ENCODE peak calls at places on chromosomes 2 and 18, in four cellular contexts. H is endodermal cell, Q is colonic mucosa, S is lower lobe of right lung. J is an unnamed sample.
A peak's percentile ranks its signal among the peaks of the same experiment; 100 is the strongest.

GRCh38 chr2:225025917-225026571 is 16.2 kb downstream of the DOCK10 start:
- DNase-seq in H (no peak), Q (no peak), S (peak; percentile 61), J (peak; percentile 91)

GRCh38 chr2:187689372-187689771 is 135.1 kb upstream of the TFPI start:
- DNase-seq in H (no peak), Q (no peak), S (no peak), J (peak; percentile 52)

GRCh38 chr2:8086796-8087479 is 594.9 kb upstream of the ID2 start:
- DNase-seq in H (no peak), Q (no peak), S (no peak), J (peak; percentile 99)

GRCh38 chr2:47271054-47272000 is 116.2 kb upstream of the STPG4 start:
- DNase-seq in H (no peak), Q (peak; percentile 61), S (no peak), J (no peak)

GRCh38 chr2:108938069-108938710 is 50.8 kb downstream of the EDAR start:
- DNase-seq in H (no peak), Q (no peak), S (no peak), J (peak; percentile 49)

GRCh38 chr2:237482485-237482884 is 4.6 kb upstream of the MLPH start:
- DNase-seq in H (no peak), Q (peak; percentile 90), S (peak; percentile 94), J (peak; percentile 88)

GRCh38 chr2:147094077-147094476 is 750.8 kb upstream of the ACVR2A start:
- DNase-seq in H (no peak), Q (no peak), S (no peak), J (no peak)

GRCh38 chr2:155043097-155043496 is 344.6 kb downstream of the KCNJ3 start:
- DNase-seq in H (no peak), Q (no peak), S (no peak), J (no peak)

GRCh38 chr2:150916997-150917396 is 344.7 kb downstream of the RBM43 start:
- DNase-seq in H (no peak), Q (no peak), S (no peak), J (peak; percentile 52)

GRCh38 chr2:122955761-122956160 is 1069.3 kb upstream of the CNTNAP5 start:
- DNase-seq in H (no peak), Q (no peak), S (no peak), J (no peak)

GRCh38 chr2:118832791-118833715 is 14.4 kb downstream of the EN1 start:
- DNase-seq in H (peak; percentile 52), Q (no peak), S (no peak), J (no peak)

DNA sequence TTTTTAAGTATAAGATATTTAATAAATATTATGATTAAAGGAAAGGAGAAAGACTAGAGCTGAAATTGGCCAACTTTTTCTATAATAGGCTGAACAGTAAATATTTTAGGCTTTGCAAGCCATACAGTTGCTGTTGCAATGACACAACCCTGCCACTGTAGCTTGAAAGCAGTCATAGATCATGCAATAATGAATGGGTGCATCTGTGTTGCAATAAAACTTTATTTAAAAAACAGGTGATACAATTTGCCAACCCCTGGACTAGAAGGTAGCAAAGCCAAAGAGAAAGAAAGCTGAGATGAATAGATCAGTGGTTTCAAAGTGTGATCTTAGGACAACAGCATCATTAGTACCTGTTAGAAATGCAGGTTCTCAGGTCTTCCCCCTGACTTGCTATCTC is 219.1 kb downstream of the SETBP1 start:
- DNase-seq in H (no peak), Q (no peak), S (no peak), J (peak; percentile 16)
- TF ChIP-seq CTCF in H (peak; percentile 60), Q (no peak), S (no peak), J (peak; percentile 25)

GRCh38 chr2:60741588-60741987 is 14.5 kb upstream of the PAPOLG start:
- DNase-seq in H (peak; percentile 53), Q (no peak), S (no peak), J (no peak)

GRCh38 chr2:60738679-60739078 is 17.4 kb upstream of the PAPOLG start:
- DNase-seq in H (peak; percentile 27), Q (no peak), S (no peak), J (no peak)

GRCh38 chr2:60739156-60739555 is 16.9 kb upstream of the PAPOLG start:
- DNase-seq in H (peak; percentile 41), Q (no peak), S (no peak), J (no peak)

GRCh38 chr2:60735496-60736250 is 20.4 kb upstream of the PAPOLG start:
- DNase-seq in H (peak; percentile 77), Q (no peak), S (no peak), J (no peak)
- H3K4me3 ChIP-seq in H (peak overlapping the region; percentile 84), Q (peak overlapping the region; percentile 22), S (peak overlapping the region; percentile 42), J (peak overlapping the region; percentile 8)

GRCh38 chr2:177298191-177298590 is 33.7 kb upstream of the NFE2L2 start:
- DNase-seq in H (no peak), Q (no peak), S (no peak), J (no peak)

GRCh38 chr2:177306550-177306949 is 42.0 kb upstream of the NFE2L2 start:
- DNase-seq in H (no peak), Q (no peak), S (no peak), J (peak; percentile 62)

GRCh38 chr2:177302552-177302951 is 38.0 kb upstream of the NFE2L2 start:
- DNase-seq in H (no peak), Q (no peak), S (no peak), J (no peak)

DNA sequence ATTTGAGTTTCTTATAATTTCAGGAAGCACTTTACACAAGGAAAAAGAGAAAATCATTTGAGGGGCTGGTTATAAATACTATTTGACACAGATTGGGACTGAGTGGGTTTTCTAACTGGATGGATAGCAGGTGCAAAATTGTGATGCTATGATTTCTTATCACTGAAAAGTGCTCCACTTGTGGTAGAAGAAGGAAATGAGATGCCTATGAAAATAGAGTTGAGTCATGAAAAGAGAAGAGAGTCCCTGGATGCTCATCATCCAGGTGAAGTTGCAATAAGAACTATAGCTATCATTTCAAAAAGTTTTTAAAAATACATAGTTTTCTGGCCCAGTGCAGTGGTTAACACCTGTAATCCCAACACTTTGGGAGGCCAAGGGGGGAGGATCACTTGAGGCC is 39.4 kb upstream of the NFE2L2 start:
- DNase-seq in H (no peak), Q (no peak), S (no peak), J (no peak)
- TF ChIP-seq CTCF in H (peak; percentile 49), Q (no peak), S (no peak), J (no peak)

GRCh38 chr2:11499081-11499743 is 33.3 kb upstream of the E2F6 start:
- DNase-seq in H (peak; percentile 68), Q (no peak), S (no peak), J (no peak)

GRCh38 chr2:11500702-11501303 is 33.0 kb upstream of the GREB1 start:
- DNase-seq in H (no peak), Q (no peak), S (no peak), J (no peak)

GRCh38 chr2:11496311-11496710 is 30.4 kb upstream of the E2F6 start:
- DNase-seq in H (no peak), Q (no peak), S (no peak), J (no peak)

GRCh38 chr2:11498126-11498473 is 32.1 kb upstream of the E2F6 start:
- DNase-seq in H (no peak), Q (no peak), S (no peak), J (no peak)

DNA sequence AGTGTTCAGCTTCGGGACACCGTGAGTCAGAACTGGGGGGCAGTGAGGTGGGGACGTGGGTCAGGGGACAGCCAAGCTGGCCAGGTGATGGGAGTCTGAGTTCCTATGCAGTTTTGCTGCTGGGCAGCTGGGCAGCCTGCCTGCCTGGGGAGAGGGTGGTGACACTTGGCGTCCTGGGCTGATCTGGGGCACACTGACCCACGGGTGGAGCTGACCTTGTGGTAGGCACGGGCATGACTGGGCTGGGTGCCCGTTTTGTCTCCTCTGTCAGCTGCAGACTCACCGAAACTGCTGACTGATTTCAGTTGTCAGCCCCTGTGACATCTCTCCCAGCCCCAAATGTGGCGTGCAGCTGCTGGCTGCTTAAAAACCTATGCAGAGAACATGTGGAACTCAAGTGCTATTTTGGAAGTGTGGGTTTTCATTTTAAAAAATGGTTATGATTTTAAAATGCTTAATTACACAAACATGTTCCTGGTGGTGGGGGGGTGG is 32.6 kb upstream of the E2F6 start:
- DNase-seq in H (no peak), Q (peak; percentile 26), S (no peak), J (peak; percentile 12)
- H3K4me3 ChIP-seq in H (peak overlapping the region; percentile 6), Q (no peak overlapping the region), S (no peak overlapping the region), J (no peak overlapping the region)

GRCh38 chr2:20350753-20351554 is at the start of gene PUM2:
- DNase-seq in H (peak; percentile 98), Q (peak; percentile 94), S (peak; percentile 96), J (peak; percentile 92)
- TF ChIP-seq CTCF in H (no peak), Q (no peak), S (no peak), J (no peak)

GRCh38 chr2:101206080-101206479 is 46.6 kb upstream of the CNOT11 start:
- DNase-seq in H (no peak), Q (no peak), S (no peak), J (no peak)

GRCh38 chr2:101204400-101205095 is 48.1 kb upstream of the CNOT11 start:
- DNase-seq in H (no peak), Q (no peak), S (no peak), J (no peak)

GRCh38 chr2:101208830-101209229 is 43.9 kb upstream of the CNOT11 start:
- DNase-seq in H (no peak), Q (no peak), S (no peak), J (no peak)

GRCh38 chr2:101200714-101201113 is 49.5 kb upstream of the TBC1D8 start:
- DNase-seq in H (no peak), Q (no peak), S (no peak), J (peak; percentile 76)

GRCh38 chr2:101205521-101205998 is 47.1 kb upstream of the CNOT11 start:
- DNase-seq in H (peak; percentile 73), Q (peak; percentile 52), S (peak; percentile 53), J (peak; percentile 89)
- H3K4me3 ChIP-seq in H (no peak overlapping the region), Q (no peak overlapping the region), S (peak overlapping the region; percentile 29), J (peak overlapping the region; percentile 22)

DNA sequence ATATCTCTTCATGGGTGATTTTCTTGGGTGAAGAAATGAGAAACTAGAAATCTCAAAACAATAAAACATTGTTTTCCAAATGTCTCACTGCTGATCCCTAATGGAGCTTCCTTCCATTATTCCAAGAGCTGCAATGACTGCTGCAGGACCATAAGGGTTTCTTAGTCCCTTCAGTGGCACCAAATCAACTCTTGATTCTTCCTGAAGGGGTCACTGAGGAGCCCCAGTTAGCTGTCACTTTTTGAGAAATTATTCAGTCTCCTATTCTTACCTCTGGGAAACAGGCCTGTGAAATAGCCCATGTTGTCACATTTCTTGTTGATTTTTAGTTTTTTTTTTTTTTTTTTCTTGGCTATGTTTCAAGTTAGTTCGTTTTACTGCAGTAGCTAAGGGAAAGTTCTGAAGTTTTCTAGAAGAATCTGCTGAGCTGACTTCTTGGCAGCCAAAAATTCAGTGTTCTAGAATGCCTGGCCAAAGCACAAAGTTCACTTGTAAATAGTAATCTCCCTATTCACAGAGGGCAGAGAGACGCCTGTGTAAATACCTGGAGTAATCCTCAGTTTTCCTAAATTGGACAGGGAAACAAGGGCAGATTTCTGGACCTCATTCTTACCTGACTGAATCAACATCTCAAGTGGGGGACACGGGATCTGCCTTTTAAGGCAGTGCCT is 480.0 kb downstream of the RIT2 start:
- DNase-seq in H (peak; percentile 64), Q (no peak), S (no peak), J (no peak)
- TF ChIP-seq CTCF in H (peak; percentile 72), Q (no peak), S (no peak), J (no peak)